ENCODE peak calls at places on chromosomes 1 and 21, in four cellular contexts. Y, V, A and X are unnamed samples.

GRCh38 chr1:156712626-156713025 is 7.2 kb upstream of the CRABP2 start:
- DNase-seq in Y (no peak), V (no peak), A (no peak), X (no peak)

GRCh38 chr1:15835741-15836510 is 11.6 kb upstream of the SPEN start:
- DNase-seq in Y (peak), V (peak), A (peak), X (peak)

GRCh38 chr1:223095870-223096269 is 47.2 kb downstream of the TLR5 start:
- DNase-seq in Y (no peak), V (no peak), A (no peak), X (no peak)

GRCh38 chr1:7915826-7916225 is 24.8 kb downstream of the TNFRSF9 start:
- DNase-seq in Y (no peak), V (no peak), A (no peak), X (no peak)

GRCh38 chr1:25543425-25544242 is at the start of gene LDLRAP1:
- DNase-seq in Y (peak), V (no peak), A (peak), X (peak)

GRCh38 chr1:27192039-27192529 is 37.2 kb upstream of the SLC9A1 start:
- DNase-seq in Y (peak), V (no peak), A (peak), X (peak)

GRCh38 chr1:39685071-39685470 is 6.2 kb downstream of the HPCAL4 start:
- DNase-seq in Y (no peak), V (no peak), A (no peak), X (no peak)

GRCh38 chr1:239237912-239238311 is 148.5 kb upstream of the CHRM3 start:
- DNase-seq in Y (peak), V (no peak), A (no peak), X (no peak)

GRCh38 chr1:114319480-114319879 is 165.8 kb upstream of the SYT6 start:
- DNase-seq in Y (no peak), V (no peak), A (no peak), X (no peak)

GRCh38 chr1:233328661-233329498 is 1.4 kb downstream of the MAP3K21 start:
- DNase-seq in Y (peak), V (no peak), A (no peak), X (no peak)

GRCh38 chr1:16076003-16076870 is 2.8 kb upstream of the FAM131C start:
- DNase-seq in Y (peak), V (no peak), A (peak), X (no peak)

GRCh38 chr1:41500378-41500777 is 15.9 kb upstream of the EDN2 start:
- DNase-seq in Y (peak), V (no peak), A (no peak), X (no peak)

GRCh38 chr1:110673805-110674336 is 869 bp downstream of the KCNA3 start:
- DNase-seq in Y (no peak), V (no peak), A (no peak), X (no peak)

GRCh38 chr1:110677526-110677925 is 2.8 kb upstream of the KCNA3 start:
- DNase-seq in Y (no peak), V (no peak), A (no peak), X (peak)

GRCh38 chr1:110675060-110675791 is 486 bp upstream of the KCNA3 start:
- DNase-seq in Y (no peak), V (no peak), A (no peak), X (no peak)

GRCh38 chr1:110674337-110675059 is at the start of gene KCNA3:
- DNase-seq in Y (no peak), V (no peak), A (no peak), X (no peak)

DNA sequence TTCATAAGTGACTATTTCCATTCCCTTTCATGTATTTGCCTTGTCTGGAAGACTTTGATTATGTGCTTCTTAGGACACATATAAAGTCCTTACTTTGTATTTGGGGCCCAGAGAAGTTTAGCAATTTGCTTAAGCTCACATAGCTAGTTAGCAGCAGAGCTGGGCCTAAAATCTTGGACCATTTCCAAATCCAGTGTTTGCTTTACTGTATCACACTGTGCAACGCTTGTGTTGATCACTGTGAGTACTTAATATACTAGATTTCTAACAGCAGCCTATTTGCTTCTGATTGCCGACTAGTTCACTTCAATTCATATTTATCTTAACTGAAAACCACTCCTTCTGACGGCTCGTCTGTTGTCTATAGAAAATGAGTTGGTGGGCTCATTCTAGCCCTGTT is 2.3 kb upstream of the KCNA3 start:
- DNase-seq in Y (no peak), V (no peak), A (no peak), X (no peak)
- TF ChIP-seq CHD4 in Y (no peak), V (no peak), A (no peak), X (no peak)

GRCh38 chr1:187477103-187477502 is 648.4 kb downstream of the PLA2G4A start:
- DNase-seq in Y (peak), V (no peak), A (no peak), X (no peak)
- TF ChIP-seq CHD4 in Y (no peak), V (no peak), A (no peak), X (no peak)

GRCh38 chr1:204791453-204792366 is 79.0 kb upstream of the NFASC start:
- DNase-seq in Y (peak), V (no peak), A (peak), X (peak)
- TF ChIP-seq CHD4 in Y (no peak), V (no peak), A (no peak), X (no peak)

DNA sequence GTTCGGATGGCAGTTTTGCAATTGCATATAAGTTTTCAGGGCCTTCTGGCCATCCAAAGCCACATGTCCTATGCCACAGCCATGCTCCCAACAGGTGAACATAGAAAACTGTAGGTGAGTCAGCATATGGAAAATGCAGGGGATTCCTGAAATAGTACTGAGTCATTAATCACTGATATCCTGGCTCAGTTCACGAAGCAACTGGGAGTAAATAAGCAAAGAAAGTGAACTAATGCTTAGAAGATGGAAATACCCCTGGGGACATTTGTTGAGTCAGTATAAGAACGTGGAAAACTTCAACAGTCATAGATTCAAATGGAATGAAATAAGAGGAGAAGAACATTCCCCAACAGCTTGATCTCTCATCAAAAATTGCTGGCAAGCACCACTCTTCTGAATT is 148.9 kb upstream of the RUNX1 start:
- DNase-seq in Y (peak), V (no peak), A (no peak), X (no peak)
- TF ChIP-seq CHD4 in Y (no peak), V (no peak), A (no peak), X (no peak)

GRCh38 chr1:85144351-85144750 is 56.5 kb downstream of the SYDE2 start:
- DNase-seq in Y (no peak), V (no peak), A (no peak), X (no peak)

GRCh38 chr1:85142753-85143152 is 58.1 kb downstream of the SYDE2 start:
- DNase-seq in Y (no peak), V (no peak), A (no peak), X (no peak)

GRCh38 chr1:85149805-85150204 is 51.0 kb downstream of the SYDE2 start:
- DNase-seq in Y (no peak), V (no peak), A (no peak), X (no peak)

GRCh38 chr1:85148524-85149250 is 52.1 kb downstream of the SYDE2 start:
- DNase-seq in Y (no peak), V (peak), A (no peak), X (no peak)

GRCh38 chr1:85146972-85147359 is 53.9 kb downstream of the SYDE2 start:
- DNase-seq in Y (no peak), V (no peak), A (no peak), X (peak)
- TF ChIP-seq CHD4 in Y (no peak), V (no peak), A (no peak), X (no peak)

GRCh38 chr1:12553963-12554362 is 64.0 kb downstream of the DHRS3 start:
- DNase-seq in Y (no peak), V (no peak), A (peak), X (peak)
- TF ChIP-seq CHD4 in Y (no peak), V (no peak), A (no peak), X (no peak)

DNA sequence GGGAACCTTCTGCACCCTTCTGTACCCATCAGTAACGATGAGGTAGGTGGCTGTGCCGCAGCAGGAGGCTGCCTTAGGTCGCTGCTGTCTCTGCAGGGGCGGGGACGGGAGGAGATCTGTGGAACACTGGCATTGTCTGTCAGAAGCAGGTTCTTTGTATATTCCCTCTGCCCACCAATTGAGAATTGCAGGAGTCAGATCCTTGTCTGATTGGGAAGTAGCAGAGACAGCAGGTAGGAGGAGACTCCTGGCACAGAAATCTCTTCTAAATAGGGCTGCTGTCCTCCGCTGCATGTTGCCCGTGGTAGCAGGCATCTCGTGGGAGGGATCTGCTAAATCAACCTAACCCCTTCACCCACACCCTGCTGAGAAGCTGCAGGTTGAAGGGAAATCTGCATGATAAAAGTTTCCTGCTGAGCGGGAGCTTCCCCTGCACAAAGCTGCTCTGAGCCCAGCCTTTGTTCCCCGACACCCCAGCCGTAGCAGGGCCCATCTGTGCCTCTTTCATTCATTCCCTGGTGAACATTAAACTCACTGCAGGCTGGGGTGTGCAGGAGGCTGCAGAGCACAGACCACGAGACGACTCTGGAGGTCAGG is 15.9 kb downstream of the SARS1 start:
- DNase-seq in Y (no peak), V (no peak), A (no peak), X (no peak)
- TF ChIP-seq CHD4 in Y (no peak), V (no peak), A (no peak), X (no peak)

DNA sequence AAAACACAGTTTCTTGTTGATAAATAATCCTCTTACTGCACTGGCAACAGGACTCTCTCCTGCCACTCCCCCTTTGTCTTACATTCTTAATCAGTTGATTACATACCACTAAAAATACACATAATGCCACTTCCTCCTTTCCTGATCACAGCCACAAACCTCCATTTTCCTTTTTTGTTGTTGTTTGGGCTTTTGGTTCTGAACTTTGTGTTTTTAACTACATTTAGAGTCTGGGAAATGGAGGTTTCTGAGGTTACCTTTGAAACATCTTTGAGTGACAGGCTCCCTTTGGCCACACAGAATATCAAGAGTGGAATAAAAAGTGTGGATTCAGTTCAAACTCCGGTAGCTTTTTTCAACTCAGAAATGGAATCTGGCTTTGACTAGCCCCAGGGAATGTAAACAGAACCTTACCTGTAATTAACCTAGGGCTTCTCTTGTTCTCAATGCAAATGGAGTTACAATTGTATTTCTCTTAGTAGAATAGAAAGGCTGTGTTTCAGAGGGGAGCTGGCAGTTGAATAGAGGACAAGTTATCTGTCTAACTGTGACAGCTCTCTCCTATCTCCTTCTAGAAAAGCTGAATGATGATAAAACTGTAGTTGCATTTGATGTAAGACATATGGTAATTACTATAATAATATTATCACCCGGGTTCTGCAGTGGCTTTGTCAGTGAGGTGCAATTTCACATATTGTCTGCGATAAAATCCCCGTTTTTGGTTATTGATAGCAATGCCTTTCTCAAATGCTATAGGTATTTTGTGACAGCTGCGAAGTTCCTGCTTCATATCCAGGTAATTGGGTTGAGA is 66.8 kb downstream of the ST6GALNAC5 start:
- DNase-seq in Y (no peak), V (no peak), A (no peak), X (no peak)
- TF ChIP-seq CHD4 in Y (no peak), V (no peak), A (no peak), X (no peak)

DNA sequence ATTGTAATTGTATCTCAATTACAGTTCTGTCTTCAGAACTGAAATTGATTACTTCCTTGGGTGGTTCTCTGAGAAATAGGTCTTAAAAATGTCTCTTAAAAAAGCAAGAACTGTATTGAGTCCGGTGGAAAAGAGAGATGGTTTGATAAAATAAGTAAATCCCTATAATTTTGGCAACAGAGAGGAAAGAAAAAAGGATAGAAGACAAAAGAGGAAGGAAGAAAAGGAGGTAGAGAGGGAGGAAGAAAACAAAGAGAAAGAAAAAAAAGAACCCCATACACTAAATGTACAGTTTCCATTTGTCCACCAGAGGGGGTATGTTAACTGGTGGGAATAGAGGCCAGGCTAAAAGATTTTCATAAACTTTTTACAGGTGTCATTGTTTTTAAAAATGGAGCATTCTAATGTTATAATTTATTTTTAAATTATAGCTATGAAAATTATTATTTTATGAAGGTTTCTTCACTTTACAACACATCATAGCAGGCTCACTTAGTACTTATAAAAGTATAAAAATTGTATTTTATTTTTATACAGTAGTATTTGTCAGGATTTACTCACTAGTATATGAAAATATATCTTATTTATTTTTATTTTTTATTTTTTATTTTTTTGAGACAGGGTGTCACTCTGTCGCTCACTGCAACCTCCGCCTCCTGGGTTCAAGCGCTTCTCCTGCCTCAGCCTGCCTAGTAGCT is 2.1 kb upstream of the UBE2T start:
- DNase-seq in Y (peak), V (no peak), A (peak), X (peak)
- TF ChIP-seq CHD4 in Y (no peak), V (no peak), A (no peak), X (no peak)

GRCh38 chr1:107897428-107898339 is 67.3 kb downstream of the VAV3 start:
- DNase-seq in Y (no peak), V (no peak), A (no peak), X (no peak)
- TF ChIP-seq CHD4 in Y (no peak), V (no peak), A (no peak), X (no peak)